ENCODE peak calls at places on chromosomes 5 and 9, in eight cellular contexts. I, N, U, E, X, W, F and Y are unnamed samples.

GRCh38 chr9:83238871-83239624 is 176.1 kb upstream of the RASEF start:
- DNase-seq in I (no peak), N (no peak), U (peak; percentile 38), E (peak; percentile 40), X (no peak), W (no peak), F (no peak), Y (no peak)

GRCh38 chr9:92141144-92142129 is 26.2 kb upstream of the SPTLC1 start:
- DNase-seq in I (no peak), N (no peak), U (peak; percentile 37), E (no peak), X (no peak), W (no peak), F (no peak), Y (peak; percentile 58)

GRCh38 chr9:122642226-122642625 is 15.2 kb downstream of the OR1B1 start:
- DNase-seq in I (no peak), N (no peak), U (no peak), E (no peak), X (no peak), W (no peak), F (no peak), Y (peak; percentile 0)

GRCh38 chr9:134802201-134802795 is 78.3 kb upstream of the FCN2 start:
- DNase-seq in I (no peak), N (no peak), U (no peak), E (no peak), X (no peak), W (no peak), F (no peak), Y (no peak)

GRCh38 chr5:2039180-2039531 is 156.4 kb upstream of the IRX4 start:
- DNase-seq in I (no peak), N (no peak), U (no peak), E (no peak), X (no peak), W (no peak), F (no peak), Y (no peak)

GRCh38 chr9:136899196-136899595 is 12.9 kb downstream of the TRAF2 start:
- DNase-seq in I (no peak), N (no peak), U (no peak), E (no peak), X (no peak), W (no peak), F (no peak), Y (no peak)

GRCh38 chr5:23012842-23013241 is 159.7 kb upstream of the CDH12 start:
- DNase-seq in I (no peak), N (no peak), U (no peak), E (no peak), X (no peak), W (no peak), F (no peak), Y (no peak)

GRCh38 chr5:175542232-175542965 is 64.0 kb downstream of the SFXN1 start:
- DNase-seq in I (no peak), N (no peak), U (no peak), E (peak; percentile 22), X (no peak), W (peak; percentile 64), F (no peak), Y (no peak)

GRCh38 chr5:145829708-145830361 is 5.3 kb downstream of the PRELID2 start:
- DNase-seq in I (no peak), N (no peak), U (no peak), E (no peak), X (no peak), W (no peak), F (no peak), Y (peak; percentile 10)

GRCh38 chr9:129356871-129357772 is 179.1 kb upstream of the IER5L start:
- DNase-seq in I (no peak), N (no peak), U (no peak), E (no peak), X (no peak), W (no peak), F (no peak), Y (no peak)

GRCh38 chr9:70813141-70813540 is 308.3 kb downstream of the TRPM3 start:
- DNase-seq in I (no peak), N (no peak), U (no peak), E (no peak), X (no peak), W (no peak), F (no peak), Y (no peak)

GRCh38 chr5:132369471-132370240 is at the start of gene SLC22A5:
- DNase-seq in I (peak; percentile 37), N (peak; percentile 58), U (peak; percentile 52), E (peak; percentile 37), X (peak; percentile 60), W (peak; percentile 74), F (no peak), Y (peak; percentile 41)